ENCODE peak calls at places on chromosomes 4 and X, in five cellular contexts. F, N, Z, I and G are unnamed samples.

GRCh38 chrX:70508296-70508911 is 63.8 kb downstream of the DLG3 start:
- DNase-seq in F (no peak), N (no peak), Z (no peak), I (no peak), G (no peak)

GRCh38 chrX:54812306-54812705 is 4.8 kb downstream of the MAGED2 start:
- DNase-seq in F (no peak), N (no peak), Z (no peak), I (no peak), G (no peak)

GRCh38 chrX:49166914-49167739 is 4.6 kb downstream of the MAGIX start:
- DNase-seq in F (peak), N (peak), Z (peak), I (peak), G (peak)

GRCh38 chrX:149365061-149365460 is 140.0 kb downstream of the IDS start:
- DNase-seq in F (no peak), N (no peak), Z (no peak), I (no peak), G (no peak)

GRCh38 chr4:183729430-183730328 is 70.6 kb downstream of the TRAPPC11 start:
- DNase-seq in F (no peak), N (no peak), Z (no peak), I (no peak), G (no peak)

GRCh38 chr4:137531951-137532868 is at the start of gene PCDH18:
- DNase-seq in F (peak), N (peak), Z (peak), I (peak), G (no peak)

GRCh38 chr4:133208694-133209285 is 59.7 kb downstream of the PCDH10 start:
- DNase-seq in F (no peak), N (no peak), Z (no peak), I (no peak), G (no peak)

GRCh38 chrX:103343105-103343504 is 13.1 kb downstream of the TCEAL7 start:
- DNase-seq in F (no peak), N (peak), Z (peak), I (peak), G (no peak)

GRCh38 chr4:99438578-99438875 is 3.4 kb upstream of the ADH7 start:
- DNase-seq in F (no peak), N (no peak), Z (no peak), I (no peak), G (no peak)

GRCh38 chr4:121183359-121183758 is 19.2 kb upstream of the TNIP3 start:
- DNase-seq in F (no peak), N (no peak), Z (no peak), I (no peak), G (no peak)

GRCh38 chrX:112967341-112967740 is 126.7 kb upstream of the AMOT start:
- DNase-seq in F (no peak), N (no peak), Z (no peak), I (no peak), G (no peak)

GRCh38 chrX:131595120-131595519 is 51.2 kb downstream of the OR13H1 start:
- DNase-seq in F (no peak), N (no peak), Z (no peak), I (no peak), G (no peak)

GRCh38 chrX:110086916-110087484 is 84.1 kb downstream of the TMEM164 start:
- DNase-seq in F (no peak), N (no peak), Z (no peak), I (no peak), G (no peak)

GRCh38 chr4:107866726-107867125 is 42.0 kb downstream of the SGMS2 start:
- DNase-seq in F (no peak), N (no peak), Z (no peak), I (no peak), G (no peak)

GRCh38 chr4:135365065-135365464 is 1163.5 kb upstream of the PABPC4L start:
- DNase-seq in F (no peak), N (no peak), Z (no peak), I (no peak), G (no peak)

GRCh38 chr4:176406736-176407135 is 87.0 kb downstream of the SPCS3 start:
- DNase-seq in F (no peak), N (no peak), Z (no peak), I (no peak), G (no peak)

GRCh38 chr4:11402192-11402591 is 26.5 kb downstream of the HS3ST1 start:
- DNase-seq in F (no peak), N (no peak), Z (no peak), I (no peak), G (no peak)

GRCh38 chrX:1932231-1932630 is 317.4 kb downstream of the ASMT start:
- DNase-seq in F (no peak), N (no peak), Z (no peak), I (peak), G (no peak)

GRCh38 chrX:4043951-4044350 is 330.5 kb upstream of the PRKX start:
- DNase-seq in F (no peak), N (peak), Z (no peak), I (no peak), G (no peak)

GRCh38 chr4:19319607-19320006 is 932.1 kb upstream of the SLIT2 start:
- DNase-seq in F (no peak), N (no peak), Z (no peak), I (no peak), G (no peak)

GRCh38 chr4:74433043-74433442 is 11.9 kb upstream of the AREG start:
- DNase-seq in F (no peak), N (no peak), Z (no peak), I (no peak), G (no peak)

GRCh38 chrX:84188320-84188834 is 378 bp upstream of the RPS6KA6 start:
- DNase-seq in F (peak), N (peak), Z (peak), I (peak), G (no peak)

GRCh38 chr4:14924945-14925344 is 77.3 kb upstream of the CPEB2 start:
- DNase-seq in F (no peak), N (no peak), Z (no peak), I (no peak), G (no peak)

GRCh38 chrX:17559728-17560379 is 177.4 kb upstream of the SCML1 start:
- DNase-seq in F (no peak), N (no peak), Z (peak), I (peak), G (no peak)

GRCh38 chr4:77500801-77501200 is 104.8 kb upstream of the CXCL13 start:
- DNase-seq in F (no peak), N (no peak), Z (no peak), I (no peak), G (no peak)

GRCh38 chr4:177441061-177441802 is 1.0 kb downstream of the AGA start:
- DNase-seq in F (no peak), N (peak), Z (no peak), I (no peak), G (peak)
- TF ChIP-seq CTCF in F (no peak), N (no peak), Z (no peak), I (peak), G (peak)

GRCh38 chrX:115040417-115040816 is 23.0 kb upstream of the IL13RA2 start:
- DNase-seq in F (no peak), N (no peak), Z (no peak), I (no peak), G (no peak)
- TF ChIP-seq CTCF in F (no peak), N (no peak), Z (no peak), I (no peak), G (no peak)

GRCh38 chrX:153565996-153566580 is 32.9 kb downstream of the CCNQ start:
- DNase-seq in F (no peak), N (no peak), Z (no peak), I (no peak), G (no peak)

GRCh38 chrX:153572601-153573000 is 26.3 kb downstream of the CCNQ start:
- DNase-seq in F (no peak), N (no peak), Z (no peak), I (no peak), G (no peak)

GRCh38 chrX:153569475-153569874 is 29.5 kb downstream of the CCNQ start:
- DNase-seq in F (no peak), N (no peak), Z (no peak), I (no peak), G (no peak)

GRCh38 chrX:153571159-153571908 is 27.6 kb downstream of the CCNQ start:
- DNase-seq in F (no peak), N (no peak), Z (no peak), I (no peak), G (no peak)

DNA sequence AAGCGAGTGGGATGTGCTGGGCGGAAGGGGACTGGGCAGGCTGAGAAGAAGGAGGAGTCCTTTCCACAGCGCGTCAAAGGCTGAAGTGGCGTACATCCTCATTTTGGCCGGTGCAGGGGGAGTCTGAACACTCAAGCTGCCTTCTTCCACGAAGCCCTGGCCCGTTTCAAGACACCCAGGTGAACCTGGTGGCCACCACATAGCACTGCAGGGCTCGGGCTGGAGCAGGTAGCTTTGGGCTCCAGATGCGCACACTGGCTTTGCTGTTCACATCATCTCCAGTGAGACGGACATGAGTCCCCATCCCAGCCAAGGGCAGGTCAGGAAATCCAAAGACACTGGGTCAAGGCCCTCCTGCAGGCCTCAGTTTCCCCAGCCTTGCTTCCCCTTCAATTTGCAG is 30.3 kb downstream of the CCNQ start:
- DNase-seq in F (no peak), N (no peak), Z (no peak), I (no peak), G (no peak)
- TF ChIP-seq CTCF in F (no peak), N (no peak), Z (no peak), I (no peak), G (no peak)

DNA sequence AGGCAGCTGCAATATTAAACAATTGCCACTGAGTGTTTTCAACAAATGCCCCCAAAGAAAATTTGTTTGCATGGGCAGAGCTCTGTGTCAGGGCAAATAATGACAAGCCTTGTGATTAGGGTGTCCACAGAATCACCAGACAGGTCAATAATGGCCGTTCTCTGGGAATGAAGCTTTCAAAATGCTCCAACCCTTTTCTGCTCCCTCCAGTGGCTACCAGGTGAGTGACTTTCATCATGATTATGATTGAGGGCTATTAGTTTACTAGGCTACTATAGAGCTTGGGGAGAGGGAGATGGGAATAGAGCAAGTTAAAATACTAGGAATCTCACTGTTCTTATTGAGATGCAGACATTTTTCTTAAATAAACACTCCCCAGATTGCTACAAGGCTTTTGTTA is 23.5 kb downstream of the IRS4 start:
- DNase-seq in F (no peak), N (no peak), Z (no peak), I (no peak), G (no peak)
- TF ChIP-seq CTCF in F (no peak), N (no peak), Z (no peak), I (no peak), G (no peak)

GRCh38 chrX:47174846-47175587 is 18.6 kb upstream of the UBA1 start:
- DNase-seq in F (peak), N (no peak), Z (no peak), I (no peak), G (no peak)
- TF ChIP-seq CTCF in F (no peak), N (no peak), Z (no peak), I (no peak), G (no peak)

DNA sequence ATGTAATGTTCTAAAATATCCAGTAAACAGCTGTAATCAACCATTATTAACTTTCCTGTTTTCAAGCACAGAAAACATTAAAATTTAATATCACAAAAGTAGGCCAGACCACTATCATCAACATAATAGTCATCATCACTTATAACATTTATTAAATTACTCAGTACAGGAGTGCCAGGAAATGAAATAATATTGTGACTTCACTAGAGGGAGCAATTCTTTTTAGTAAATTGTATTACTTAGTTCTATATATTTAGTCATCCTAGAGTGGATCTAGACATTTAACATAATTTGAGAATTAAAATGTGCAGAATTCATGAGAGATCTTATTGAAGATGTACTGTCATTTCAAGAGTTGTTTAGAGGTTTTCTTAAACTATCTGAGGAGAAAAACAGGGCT is 33.6 kb downstream of the PITX2 start:
- DNase-seq in F (no peak), N (no peak), Z (no peak), I (no peak), G (no peak)
- TF ChIP-seq CTCF in F (no peak), N (no peak), Z (no peak), I (peak), G (no peak)

GRCh38 chr4:62644372-62644771 is 1444.2 kb downstream of the ADGRL3 start:
- DNase-seq in F (no peak), N (no peak), Z (no peak), I (peak), G (no peak)
- TF ChIP-seq CTCF in F (no peak), N (no peak), Z (no peak), I (peak), G (no peak)

GRCh38 chrX:27555514-27555913 is 34.6 kb upstream of the DCAF8L2 start:
- DNase-seq in F (no peak), N (no peak), Z (no peak), I (peak), G (no peak)
- TF ChIP-seq CTCF in F (peak), N (peak), Z (no peak), I (peak), G (no peak)